ENCODE peak calls at places on chromosomes 2 and 18, in six cellular contexts. E is stimulated activated CD4-positive, alpha-beta T cell treated with anti-CD3 and anti-CD28 coated beads, Interleukin-1b, Interleukin-23, amount 100 ng/mL, for 1 hour; J is heart right ventricle; P is endothelial cell; A is mesendoderm; V is AML-193. S is an unnamed sample.
A peak's percentile ranks its signal among the peaks of the same experiment; 100 is the strongest.

GRCh38 chr18:26813043-26813442 is 52.5 kb downstream of the AQP4 start:
- DNase-seq in E (no peak), J (peak; percentile 27), P (peak; percentile 45), A (peak; percentile 76), V (peak; percentile 11), S (no peak)

GRCh38 chr2:67289921-67290371 is 107.2 kb upstream of the ETAA1 start:
- DNase-seq in E (no peak), J (no peak), P (no peak), A (no peak), V (no peak), S (no peak)

GRCh38 chr18:21742323-21742687 is 1.7 kb downstream of the MIB1 start:
- DNase-seq in E (no peak), J (no peak), P (no peak), A (peak; percentile 22), V (no peak), S (no peak)

GRCh38 chr18:59853380-59853779 is 46.4 kb upstream of the PMAIP1 start:
- DNase-seq in E (no peak), J (no peak), P (no peak), A (no peak), V (no peak), S (no peak)

GRCh38 chr18:63216911-63217311 is 102.7 kb downstream of the BCL2 start:
- DNase-seq in E (no peak), J (no peak), P (no peak), A (no peak), V (no peak), S (no peak)

GRCh38 chr2:113980946-113981345 is 91.1 kb downstream of the ACTR3 start:
- DNase-seq in E (no peak), J (peak; percentile 33), P (no peak), A (no peak), V (no peak), S (no peak)

GRCh38 chr18:58431215-58431614 is 197.7 kb downstream of the ALPK2 start:
- DNase-seq in E (no peak), J (no peak), P (no peak), A (no peak), V (no peak), S (no peak)

GRCh38 chr18:55096261-55097026 is 137.2 kb upstream of the CCDC68 start:
- DNase-seq in E (no peak), J (peak; percentile 16), P (peak; percentile 31), A (peak; percentile 83), V (peak; percentile 2), S (no peak)

GRCh38 chr2:232994446-232994845 is 18.6 kb downstream of the NGEF start:
- DNase-seq in E (no peak), J (no peak), P (no peak), A (no peak), V (no peak), S (no peak)

GRCh38 chr2:241898681-241899270 is 29.2 kb downstream of the RTP5 start:
- DNase-seq in E (no peak), J (no peak), P (no peak), A (no peak), V (no peak), S (no peak)

GRCh38 chr2:149320362-149320761 is 10.0 kb upstream of the LYPD6 start:
- DNase-seq in E (no peak), J (no peak), P (no peak), A (no peak), V (no peak), S (no peak)

GRCh38 chr2:165193178-165193777 is 10.6 kb downstream of the SCN3A start:
- DNase-seq in E (no peak), J (no peak), P (no peak), A (no peak), V (no peak), S (no peak)

GRCh38 chr2:21001988-21002813 is 41.7 kb downstream of the APOB start:
- DNase-seq in E (no peak), J (no peak), P (no peak), A (no peak), V (no peak), S (no peak)

GRCh38 chr2:85732467-85733120 is 21.2 kb upstream of the ATOH8 start:
- DNase-seq in E (no peak), J (no peak), P (no peak), A (no peak), V (no peak), S (no peak)

GRCh38 chr2:104825124-104825865 is 28.6 kb upstream of the POU3F3 start:
- DNase-seq in E (no peak), J (no peak), P (no peak), A (no peak), V (no peak), S (no peak)

GRCh38 chr2:172962824-172963223 is 112.8 kb upstream of the MAP3K20 start:
- DNase-seq in E (no peak), J (no peak), P (no peak), A (no peak), V (peak; percentile 49), S (no peak)

GRCh38 chr2:143942486-143942885 is 577.4 kb downstream of the ZEB2 start:
- DNase-seq in E (no peak), J (no peak), P (no peak), A (no peak), V (no peak), S (no peak)

GRCh38 chr2:150234787-150235512 is 252.5 kb downstream of the RND3 start:
- DNase-seq in E (no peak), J (peak; percentile 9), P (no peak), A (no peak), V (no peak), S (no peak)

GRCh38 chr18:11163668-11164067 is 14.3 kb upstream of the PIEZO2 start:
- DNase-seq in E (no peak), J (no peak), P (peak; percentile 67), A (peak; percentile 56), V (no peak), S (no peak)

GRCh38 chr2:238582159-238582558 is 155.4 kb downstream of the ASB1 start:
- DNase-seq in E (no peak), J (no peak), P (no peak), A (no peak), V (no peak), S (no peak)

GRCh38 chr2:176848844-176849243 is 363.8 kb upstream of the HNRNPA3 start:
- DNase-seq in E (no peak), J (no peak), P (no peak), A (no peak), V (no peak), S (no peak)

GRCh38 chr2:23707096-23707495 is 219.8 kb downstream of the ATAD2B start:
- DNase-seq in E (no peak), J (no peak), P (no peak), A (no peak), V (no peak), S (no peak)

GRCh38 chr2:126860395-126860794 is 38.3 kb upstream of the TEX51 start:
- DNase-seq in E (no peak), J (no peak), P (no peak), A (no peak), V (no peak), S (no peak)

GRCh38 chr18:3207565-3207964 is 12.2 kb downstream of the MYOM1 start:
- DNase-seq in E (no peak), J (no peak), P (no peak), A (peak; percentile 40), V (no peak), S (no peak)

GRCh38 chr18:2337552-2338141 is 233.7 kb downstream of the METTL4 start:
- DNase-seq in E (peak; percentile 9), J (peak; percentile 10), P (peak; percentile 26), A (peak; percentile 54), V (peak; percentile 12), S (peak; percentile 17)

GRCh38 chr2:176177580-176178270 is 10.7 kb upstream of the HOXD1 start:
- DNase-seq in E (no peak), J (no peak), P (no peak), A (peak; percentile 52), V (no peak), S (no peak)

GRCh38 chr2:209321076-209321475 is 102.8 kb upstream of the MAP2 start:
- DNase-seq in E (no peak), J (no peak), P (no peak), A (no peak), V (no peak), S (no peak)

S was measured in activated naive CD4-positive, alpha-beta T cell.